ENCODE peak calls at places on chromosome 10, in four cellular contexts. R is ascending aorta, E is K562, G is psoas muscle. Y is an unnamed sample.

GRCh38 chr10:16592327-16592854 is 70.7 kb upstream of the C1QL3 start:
- DNase-seq in R (no peak), E (no peak), G (no peak), Y (no peak)

GRCh38 chr10:59965899-59966650 is 59.7 kb upstream of the CCDC6 start:
- DNase-seq in R (no peak), E (peak), G (no peak), Y (no peak)

GRCh38 chr10:26881600-26882331 is 21.0 kb upstream of the ABI1 start:
- DNase-seq in R (no peak), E (peak), G (no peak), Y (no peak)

GRCh38 chr10:93039721-93040120 is 20.9 kb upstream of the CYP26C1 start:
- DNase-seq in R (no peak), E (peak), G (no peak), Y (no peak)

GRCh38 chr10:18594574-18595156 is 56.7 kb downstream of the NSUN6 start:
- DNase-seq in R (no peak), E (peak), G (no peak), Y (no peak)

GRCh38 chr10:71433983-71434744 is 37.4 kb downstream of the CDH23 start:
- DNase-seq in R (no peak), E (no peak), G (no peak), Y (no peak)

GRCh38 chr10:83862723-83863122 is 276.6 kb upstream of the GHITM start:
- DNase-seq in R (no peak), E (no peak), G (no peak), Y (no peak)

GRCh38 chr10:43682956-43683355 is 34.3 kb upstream of the ZNF32 start:
- DNase-seq in R (no peak), E (no peak), G (no peak), Y (no peak)

GRCh38 chr10:28875535-28876208 is 198.4 kb downstream of the BAMBI start:
- DNase-seq in R (no peak), E (no peak), G (no peak), Y (no peak)

GRCh38 chr10:60125928-60126327 is 219.6 kb upstream of the CCDC6 start:
- DNase-seq in R (no peak), E (no peak), G (no peak), Y (no peak)

GRCh38 chr10:132945125-132945893 is 2.9 kb upstream of the CFAP46 start:
- DNase-seq in R (no peak), E (no peak), G (no peak), Y (no peak)

GRCh38 chr10:6737080-6737641 is 157.1 kb upstream of the PRKCQ start:
- DNase-seq in R (no peak), E (no peak), G (peak), Y (peak)

GRCh38 chr10:117277675-117278074 is 36.8 kb downstream of the SLC18A2 start:
- DNase-seq in R (no peak), E (no peak), G (no peak), Y (no peak)

GRCh38 chr10:133307776-133308430 is 769 bp downstream of the TUBGCP2 start:
- DNase-seq in R (no peak), E (peak), G (peak), Y (no peak)

GRCh38 chr10:125344573-125345121 is 184.3 kb upstream of the CTBP2 start:
- DNase-seq in R (no peak), E (no peak), G (no peak), Y (no peak)

GRCh38 chr10:70987396-70988130 is 99.2 kb upstream of the PCBD1 start:
- DNase-seq in R (no peak), E (no peak), G (no peak), Y (no peak)

GRCh38 chr10:114899982-114900381 is 38.0 kb upstream of the TRUB1 start:
- DNase-seq in R (no peak), E (no peak), G (no peak), Y (no peak)

GRCh38 chr10:17523917-17524316 is 69.5 kb upstream of the ST8SIA6 start:
- DNase-seq in R (no peak), E (no peak), G (no peak), Y (no peak)

GRCh38 chr10:132536964-132537712 is 449 bp upstream of the INPP5A start:
- DNase-seq in R (peak), E (peak), G (peak), Y (peak)

GRCh38 chr10:19412531-19412930 is 363.9 kb downstream of the MALRD1 start:
- DNase-seq in R (no peak), E (no peak), G (no peak), Y (peak)

GRCh38 chr10:62278461-62278910 is 9.8 kb upstream of the RTKN2 start:
- DNase-seq in R (no peak), E (no peak), G (no peak), Y (peak)

GRCh38 chr10:125060851-125061556 is 99.4 kb downstream of the CTBP2 start:
- DNase-seq in R (peak), E (peak), G (peak), Y (peak)

DNA sequence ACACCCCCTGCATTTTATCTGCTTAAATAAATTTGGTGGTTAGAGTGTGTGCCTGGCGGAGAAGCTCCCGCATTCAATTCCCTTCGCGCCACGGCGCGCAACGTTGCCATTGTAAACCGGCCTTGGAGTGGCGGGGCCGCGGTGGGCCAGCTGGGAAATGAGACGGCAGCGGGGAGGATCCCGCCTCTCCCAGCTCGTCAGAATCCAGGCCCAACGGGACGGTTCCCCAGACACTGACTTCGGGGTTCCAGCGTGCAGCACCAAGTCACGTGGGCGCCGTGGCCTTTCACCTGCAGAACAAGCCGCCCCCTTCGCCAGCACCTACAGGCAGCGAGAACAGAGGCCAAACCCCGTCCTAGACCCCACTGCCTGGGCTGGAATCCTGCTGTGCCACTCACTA is 103.4 kb downstream of the GRID1 start:
- DNase-seq in R (no peak), E (no peak), G (no peak), Y (no peak)
- H3K4me3 ChIP-seq in R (no peak), E (no peak), G (peak), Y (no peak)

GRCh38 chr10:1180836-1181235 is 124.7 kb downstream of the WDR37 start:
- DNase-seq in R (no peak), E (peak), G (peak), Y (no peak)
- TF ChIP-seq CTCF in R (no peak), E (peak), G (no peak), Y (no peak)

GRCh38 chr10:119135517-119135890 is 30.0 kb downstream of the SFXN4 start:
- DNase-seq in R (no peak), E (no peak), G (no peak), Y (no peak)

GRCh38 chr10:119132521-119133345 is 28.8 kb downstream of the DENND10 start:
- DNase-seq in R (no peak), E (no peak), G (no peak), Y (no peak)

GRCh38 chr10:119138341-119139306 is 26.9 kb downstream of the SFXN4 start:
- DNase-seq in R (no peak), E (no peak), G (no peak), Y (no peak)

GRCh38 chr10:119139464-119140067 is 25.9 kb downstream of the SFXN4 start:
- DNase-seq in R (no peak), E (peak), G (no peak), Y (no peak)

GRCh38 chr10:119136084-119136483 is 29.4 kb downstream of the SFXN4 start:
- DNase-seq in R (no peak), E (no peak), G (no peak), Y (no peak)
- H3K4me3 ChIP-seq in R (no peak), E (no peak), G (no peak), Y (no peak)

DNA sequence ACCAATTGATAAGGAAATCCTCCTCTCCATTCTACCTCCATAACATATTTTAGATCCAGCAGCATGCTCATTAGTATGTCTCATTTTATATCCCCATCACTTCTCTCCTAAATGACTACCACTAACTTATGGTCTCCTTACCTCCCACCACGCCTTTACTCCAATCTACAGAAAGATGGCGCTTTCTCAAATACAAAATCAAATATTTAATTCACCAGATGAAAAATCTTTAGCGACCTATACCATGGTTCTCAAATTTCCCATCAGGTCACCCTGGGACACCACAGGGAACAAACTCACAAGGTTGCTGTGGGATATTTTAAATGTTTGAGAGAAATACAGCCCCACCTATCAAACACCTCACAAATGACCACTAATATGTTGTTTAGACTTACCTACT is 27.0 kb upstream of the EBLN1 start:
- DNase-seq in R (no peak), E (no peak), G (no peak), Y (no peak)
- TF ChIP-seq CTCF in R (no peak), E (peak), G (no peak), Y (no peak)

GRCh38 chr10:49621561-49621960 is 7.7 kb downstream of the CHAT start:
- DNase-seq in R (no peak), E (no peak), G (no peak), Y (no peak)
- H3K4me3 ChIP-seq in R (no peak), E (no peak), G (no peak), Y (no peak)

GRCh38 chr10:12710594-12711343 is 290.7 kb downstream of the CCDC3 start:
- DNase-seq in R (no peak), E (peak), G (peak), Y (no peak)

GRCh38 chr10:12710157-12710556 is 291.4 kb downstream of the CCDC3 start:
- DNase-seq in R (no peak), E (no peak), G (no peak), Y (no peak)

GRCh38 chr10:12709516-12709915 is 292.0 kb downstream of the CCDC3 start:
- DNase-seq in R (no peak), E (no peak), G (no peak), Y (no peak)

GRCh38 chr10:12712284-12712983 is 289.1 kb downstream of the CCDC3 start:
- DNase-seq in R (no peak), E (no peak), G (no peak), Y (no peak)

GRCh38 chr10:12711344-12711708 is 290.2 kb downstream of the CCDC3 start:
- DNase-seq in R (no peak), E (no peak), G (no peak), Y (no peak)
- TF ChIP-seq CTCF in R (no peak), E (peak), G (no peak), Y (no peak)

DNA sequence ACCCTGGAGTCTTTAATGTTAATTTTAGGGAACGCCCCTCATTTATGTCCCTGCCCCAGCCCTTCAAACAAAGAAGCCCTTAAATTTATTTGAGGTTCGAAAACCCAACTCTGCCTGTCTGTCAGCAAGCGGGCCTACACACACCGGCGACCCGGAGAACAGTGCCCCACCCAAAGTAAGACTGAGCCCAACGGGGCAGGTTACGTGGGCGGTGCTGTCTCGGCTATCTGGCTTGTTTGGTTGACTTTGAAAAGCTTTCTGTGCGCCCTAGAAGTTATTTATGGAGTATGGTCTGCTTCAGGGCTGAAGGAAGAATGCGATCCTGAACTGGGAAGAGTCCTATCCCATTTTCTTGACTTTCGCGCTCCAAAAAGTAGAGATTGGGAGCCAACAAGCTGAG is 1.5 kb downstream of the INA start:
- DNase-seq in R (no peak), E (no peak), G (no peak), Y (no peak)
- H3K4me3 ChIP-seq in R (no peak), E (no peak), G (no peak), Y (no peak)

GRCh38 chr10:88565072-88565471 is 18.0 kb downstream of the RNLS start:
- DNase-seq in R (no peak), E (no peak), G (no peak), Y (no peak)
- TF ChIP-seq CTCF in R (no peak), E (no peak), G (peak), Y (peak)

GRCh38 chr10:79434816-79435215 is 10.6 kb downstream of the ZCCHC24 start:
- DNase-seq in R (no peak), E (peak), G (peak), Y (peak)

GRCh38 chr10:79436850-79437103 is 8.6 kb downstream of the ZCCHC24 start:
- DNase-seq in R (no peak), E (no peak), G (no peak), Y (no peak)

GRCh38 chr10:79437111-79437814 is 8.2 kb downstream of the ZCCHC24 start:
- DNase-seq in R (no peak), E (no peak), G (no peak), Y (no peak)

GRCh38 chr10:79435271-79436065 is 10.0 kb downstream of the ZCCHC24 start:
- DNase-seq in R (no peak), E (no peak), G (peak), Y (no peak)

GRCh38 chr10:79436066-79436849 is 9.2 kb downstream of the ZCCHC24 start:
- DNase-seq in R (no peak), E (no peak), G (no peak), Y (no peak)
- H3K4me3 ChIP-seq in R (peak), E (no peak), G (peak), Y (no peak)